ENCODE peak calls at places on chromosomes 13 and 19, in nine cellular contexts. One of them, this sample, is unnamed. For H3K9me3, the result is how much of the 10 kb centered on the place peaks cover.

GRCh38 chr19:44212250-44212864 is at the start of gene ZNF227:
- DNase-seq in heart right ventricle: peak
- DNase-seq in body of pancreas: peak
- DNase-seq in CD8-positive, alpha-beta T cell: peak
- DNase-seq in tibial nerve: peak
- DNase-seq in AG04450: peak
- DNase-seq in K562: peak
- DNase-seq in hepatocyte: peak
- DNase-seq in astrocyte: peak
- DNase-seq in this sample: peak

GRCh38 chr13:101127741-101128353 is 288.5 kb downstream of the NALCN start:
- DNase-seq in heart right ventricle: no peak
- DNase-seq in body of pancreas: peak
- DNase-seq in CD8-positive, alpha-beta T cell: no peak
- DNase-seq in tibial nerve: peak
- DNase-seq in AG04450: peak
- DNase-seq in K562: peak
- DNase-seq in hepatocyte: peak
- DNase-seq in astrocyte: peak
- DNase-seq in this sample: peak

GRCh38 chr13:50892162-50892944 is 17.2 kb upstream of the RNASEH2B start:
- DNase-seq in heart right ventricle: no peak
- DNase-seq in body of pancreas: no peak
- DNase-seq in CD8-positive, alpha-beta T cell: peak
- DNase-seq in tibial nerve: no peak
- DNase-seq in AG04450: no peak
- DNase-seq in K562: no peak
- DNase-seq in hepatocyte: no peak
- DNase-seq in astrocyte: no peak
- DNase-seq in this sample: no peak

GRCh38 chr13:74227476-74228158 is 93.4 kb upstream of the KLF12 start:
- DNase-seq in heart right ventricle: no peak
- DNase-seq in body of pancreas: no peak
- DNase-seq in CD8-positive, alpha-beta T cell: no peak
- DNase-seq in tibial nerve: no peak
- DNase-seq in AG04450: no peak
- DNase-seq in K562: no peak
- DNase-seq in hepatocyte: no peak
- DNase-seq in astrocyte: no peak
- DNase-seq in this sample: no peak

GRCh38 chr13:109652536-109652935 is 133.8 kb downstream of the IRS2 start:
- DNase-seq in heart right ventricle: no peak
- DNase-seq in body of pancreas: no peak
- DNase-seq in CD8-positive, alpha-beta T cell: no peak
- DNase-seq in tibial nerve: no peak
- DNase-seq in AG04450: no peak
- DNase-seq in K562: no peak
- DNase-seq in hepatocyte: no peak
- DNase-seq in astrocyte: no peak
- DNase-seq in this sample: no peak

GRCh38 chr13:101454767-101455166 is 2.3 kb downstream of the ITGBL1 start:
- DNase-seq in heart right ventricle: no peak
- DNase-seq in body of pancreas: no peak
- DNase-seq in CD8-positive, alpha-beta T cell: no peak
- DNase-seq in tibial nerve: no peak
- DNase-seq in AG04450: no peak
- DNase-seq in K562: no peak
- DNase-seq in hepatocyte: no peak
- DNase-seq in astrocyte: peak
- DNase-seq in this sample: no peak

GRCh38 chr19:54312436-54313362 is at the start of gene LILRA5:
- DNase-seq in heart right ventricle: peak
- DNase-seq in body of pancreas: no peak
- DNase-seq in CD8-positive, alpha-beta T cell: no peak
- DNase-seq in tibial nerve: peak
- DNase-seq in AG04450: no peak
- DNase-seq in K562: no peak
- DNase-seq in hepatocyte: no peak
- DNase-seq in astrocyte: no peak
- DNase-seq in this sample: no peak

GRCh38 chr19:33377586-33378475 is 4.3 kb downstream of the CEBPG start:
- DNase-seq in heart right ventricle: no peak
- DNase-seq in body of pancreas: no peak
- DNase-seq in CD8-positive, alpha-beta T cell: no peak
- DNase-seq in tibial nerve: no peak
- DNase-seq in AG04450: no peak
- DNase-seq in K562: no peak
- DNase-seq in hepatocyte: no peak
- DNase-seq in astrocyte: peak
- DNase-seq in this sample: no peak

GRCh38 chr19:11480081-11480926 is 542 bp downstream of the ELAVL3 start:
- DNase-seq in heart right ventricle: no peak
- DNase-seq in body of pancreas: no peak
- DNase-seq in CD8-positive, alpha-beta T cell: no peak
- DNase-seq in tibial nerve: no peak
- DNase-seq in AG04450: no peak
- DNase-seq in K562: no peak
- DNase-seq in hepatocyte: no peak
- DNase-seq in astrocyte: no peak
- DNase-seq in this sample: no peak

GRCh38 chr19:8367327-8368001 is 3.5 kb downstream of the ANGPTL4 start:
- DNase-seq in heart right ventricle: peak
- DNase-seq in body of pancreas: peak
- DNase-seq in CD8-positive, alpha-beta T cell: no peak
- DNase-seq in tibial nerve: peak
- DNase-seq in AG04450: peak
- DNase-seq in K562: peak
- DNase-seq in hepatocyte: peak
- DNase-seq in astrocyte: peak
- DNase-seq in this sample: no peak

GRCh38 chr19:15828121-15828620 is 12.7 kb upstream of the OR10H1 start:
- DNase-seq in heart right ventricle: no peak
- DNase-seq in body of pancreas: no peak
- DNase-seq in CD8-positive, alpha-beta T cell: no peak
- DNase-seq in tibial nerve: no peak
- DNase-seq in AG04450: no peak
- DNase-seq in K562: peak
- DNase-seq in hepatocyte: no peak
- DNase-seq in astrocyte: no peak
- DNase-seq in this sample: no peak
- H3K9me3 ChIP-seq in heart right ventricle: under half
- H3K9me3 ChIP-seq in body of pancreas: under half
- H3K9me3 ChIP-seq in CD8-positive, alpha-beta T cell: under half
- H3K9me3 ChIP-seq in tibial nerve: under half
- H3K9me3 ChIP-seq in AG04450: under half
- H3K9me3 ChIP-seq in K562: under half
- H3K9me3 ChIP-seq in hepatocyte: under half
- H3K9me3 ChIP-seq in astrocyte: under half
- H3K9me3 ChIP-seq in this sample: under half

GRCh38 chr19:3477506-3477905 is 2.8 kb downstream of the SMIM24 start:
- DNase-seq in heart right ventricle: no peak
- DNase-seq in body of pancreas: no peak
- DNase-seq in CD8-positive, alpha-beta T cell: no peak
- DNase-seq in tibial nerve: no peak
- DNase-seq in AG04450: no peak
- DNase-seq in K562: no peak
- DNase-seq in hepatocyte: no peak
- DNase-seq in astrocyte: no peak
- DNase-seq in this sample: no peak

GRCh38 chr19:3479177-3479818 is 1.0 kb downstream of the SMIM24 start:
- DNase-seq in heart right ventricle: no peak
- DNase-seq in body of pancreas: no peak
- DNase-seq in CD8-positive, alpha-beta T cell: peak
- DNase-seq in tibial nerve: no peak
- DNase-seq in AG04450: no peak
- DNase-seq in K562: peak
- DNase-seq in hepatocyte: peak
- DNase-seq in astrocyte: no peak
- DNase-seq in this sample: no peak

GRCh38 chr19:3479819-3480215 is 508 bp downstream of the SMIM24 start:
- DNase-seq in heart right ventricle: no peak
- DNase-seq in body of pancreas: no peak
- DNase-seq in CD8-positive, alpha-beta T cell: no peak
- DNase-seq in tibial nerve: no peak
- DNase-seq in AG04450: no peak
- DNase-seq in K562: peak
- DNase-seq in hepatocyte: peak
- DNase-seq in astrocyte: no peak
- DNase-seq in this sample: no peak

GRCh38 chr19:3476830-3477229 is 3.5 kb downstream of the SMIM24 start:
- DNase-seq in heart right ventricle: no peak
- DNase-seq in body of pancreas: no peak
- DNase-seq in CD8-positive, alpha-beta T cell: no peak
- DNase-seq in tibial nerve: no peak
- DNase-seq in AG04450: no peak
- DNase-seq in K562: no peak
- DNase-seq in hepatocyte: no peak
- DNase-seq in astrocyte: no peak
- DNase-seq in this sample: no peak

GRCh38 chr19:3478409-3479176 is 1.7 kb downstream of the SMIM24 start:
- DNase-seq in heart right ventricle: no peak
- DNase-seq in body of pancreas: no peak
- DNase-seq in CD8-positive, alpha-beta T cell: peak
- DNase-seq in tibial nerve: no peak
- DNase-seq in AG04450: no peak
- DNase-seq in K562: no peak
- DNase-seq in hepatocyte: no peak
- DNase-seq in astrocyte: no peak
- DNase-seq in this sample: no peak
- H3K27ac ChIP-seq in heart right ventricle: no peak
- H3K27ac ChIP-seq in body of pancreas: no peak
- H3K27ac ChIP-seq in CD8-positive, alpha-beta T cell: no peak
- H3K27ac ChIP-seq in tibial nerve: no peak
- H3K27ac ChIP-seq in AG04450: no peak
- H3K27ac ChIP-seq in K562: peak
- H3K27ac ChIP-seq in hepatocyte: no peak
- H3K27ac ChIP-seq in astrocyte: no peak
- H3K27ac ChIP-seq in this sample: no peak

GRCh38 chr19:37669336-37669963 is 14.2 kb upstream of the ZFP30 start:
- DNase-seq in heart right ventricle: no peak
- DNase-seq in body of pancreas: no peak
- DNase-seq in CD8-positive, alpha-beta T cell: no peak
- DNase-seq in tibial nerve: no peak
- DNase-seq in AG04450: no peak
- DNase-seq in K562: no peak
- DNase-seq in hepatocyte: no peak
- DNase-seq in astrocyte: no peak
- DNase-seq in this sample: no peak
- H3K9me3 ChIP-seq in heart right ventricle: under half
- H3K9me3 ChIP-seq in body of pancreas: under half
- H3K9me3 ChIP-seq in CD8-positive, alpha-beta T cell: under half
- H3K9me3 ChIP-seq in tibial nerve: under half
- H3K9me3 ChIP-seq in AG04450: under half
- H3K9me3 ChIP-seq in K562: under half
- H3K9me3 ChIP-seq in hepatocyte: under half
- H3K9me3 ChIP-seq in astrocyte: under half
- H3K9me3 ChIP-seq in this sample: under half

DNA sequence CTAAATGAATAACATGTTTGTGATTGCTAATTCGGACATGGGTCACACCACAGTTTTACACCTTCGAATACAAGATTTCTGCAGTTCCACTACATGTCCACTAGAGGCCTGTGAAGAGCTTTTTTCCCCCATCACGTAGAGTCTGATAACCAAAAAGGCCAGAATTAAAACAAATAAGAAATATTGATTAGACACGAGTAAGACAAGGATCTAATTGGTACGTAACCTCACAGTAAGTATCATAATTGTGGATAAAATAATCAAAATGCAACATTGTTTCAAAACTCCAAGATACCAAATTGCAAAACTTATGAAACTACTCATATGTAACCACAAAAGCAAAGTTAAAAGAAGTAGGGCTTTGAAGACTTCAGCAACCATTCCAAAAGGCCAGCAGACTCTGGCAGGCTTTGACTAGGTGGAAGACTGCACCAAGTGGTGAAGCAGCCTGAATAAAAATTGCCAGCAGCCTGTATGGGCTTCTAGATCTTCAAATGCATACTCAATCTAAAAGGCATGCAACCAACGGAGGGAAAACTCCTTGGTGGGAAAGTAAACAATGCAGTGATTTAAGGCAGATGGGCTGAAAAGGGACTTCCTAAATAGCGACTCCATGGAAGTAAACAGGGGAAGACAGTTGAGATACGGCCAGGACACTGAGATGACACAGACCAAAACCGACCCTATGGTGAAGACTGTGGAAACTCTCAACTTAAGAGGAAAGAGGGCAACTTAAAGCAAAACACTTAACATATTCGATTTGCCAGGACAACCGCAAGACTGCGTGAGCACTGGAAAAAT is 56.7 kb downstream of the STARD13 start:
- DNase-seq in heart right ventricle: no peak
- DNase-seq in body of pancreas: no peak
- DNase-seq in CD8-positive, alpha-beta T cell: no peak
- DNase-seq in tibial nerve: no peak
- DNase-seq in AG04450: no peak
- DNase-seq in K562: peak
- DNase-seq in hepatocyte: peak
- DNase-seq in astrocyte: peak
- DNase-seq in this sample: no peak
- H3K27ac ChIP-seq in heart right ventricle: peak
- H3K27ac ChIP-seq in body of pancreas: peak
- H3K27ac ChIP-seq in CD8-positive, alpha-beta T cell: no peak
- H3K27ac ChIP-seq in tibial nerve: peak
- H3K27ac ChIP-seq in AG04450: peak
- H3K27ac ChIP-seq in K562: no peak
- H3K27ac ChIP-seq in hepatocyte: peak
- H3K27ac ChIP-seq in astrocyte: peak
- H3K27ac ChIP-seq in this sample: no peak